ENCODE peak calls at places on chromosomes 2 and 18, in six cellular contexts. T is GM23248, G is hepatocyte, U is HCT116, M is GM23338, O is PC-3. L is an unnamed sample. For H3K9me2, the result is how much of the 10 kb centered on the place peaks cover.

GRCh38 chr2:18630101-18630500 is 40.7 kb upstream of the NT5C1B start:
- DNase-seq in O (peak), U (no peak), M (no peak), G (no peak), T (peak), L (no peak)

GRCh38 chr2:100606740-100607343 is 44.0 kb downstream of the PDCL3 start:
- DNase-seq in M (peak), G (peak), T (peak), O (peak), U (peak), L (peak)

GRCh38 chr2:239006886-239007285 is 159.0 kb downstream of the TWIST2 start:
- DNase-seq in G (peak), M (no peak), T (peak), U (no peak), O (peak), L (peak)

GRCh38 chr2:217943379-217944321 is 59.1 kb downstream of the TNS1 start:
- DNase-seq in T (peak), U (peak), M (peak), G (peak), O (no peak), L (peak)

GRCh38 chr2:236642584-236643291 is 73.1 kb downstream of the ACKR3 start:
- DNase-seq in U (no peak), M (peak), O (peak), G (peak), T (peak), L (peak)

GRCh38 chr2:150327546-150328495 is 159.6 kb downstream of the RND3 start:
- DNase-seq in O (no peak), G (no peak), U (no peak), T (no peak), M (peak), L (no peak)

GRCh38 chr2:235514627-235515363 is 21.0 kb downstream of the AGAP1 start:
- DNase-seq in O (no peak), U (no peak), M (peak), G (peak), T (no peak), L (no peak)

GRCh38 chr2:217977840-217978535 is 24.8 kb downstream of the TNS1 start:
- DNase-seq in U (no peak), G (no peak), M (no peak), O (no peak), T (no peak), L (no peak)

GRCh38 chr2:215439980-215440512 is 4.2 kb upstream of the FN1 start:
- DNase-seq in T (no peak), O (no peak), M (no peak), G (peak), U (no peak), L (no peak)

GRCh38 chr2:11505652-11506610 is 27.9 kb upstream of the GREB1 start:
- DNase-seq in O (peak), G (peak), M (no peak), T (no peak), U (peak), L (peak)

GRCh38 chr2:195612515-195613495 is 44.2 kb upstream of the SLC39A10 start:
- DNase-seq in U (no peak), O (peak), M (peak), G (peak), T (peak), L (peak)

GRCh38 chr2:159807183-159808037 is 9.4 kb upstream of the CD302 start:
- DNase-seq in G (peak), O (peak), M (peak), U (peak), T (peak), L (peak)

GRCh38 chr2:236859896-236860295 is 225.8 kb upstream of the COPS8 start:
- DNase-seq in O (no peak), M (peak), U (no peak), G (no peak), T (no peak), L (no peak)

GRCh38 chr2:241769819-241770184 is 6.8 kb upstream of the GAL3ST2 start:
- DNase-seq in U (no peak), O (no peak), G (no peak), M (no peak), T (no peak), L (no peak)

GRCh38 chr18:38487521-38487920 is 921.9 kb upstream of the CELF4 start:
- DNase-seq in G (no peak), M (peak), O (no peak), U (no peak), T (no peak), L (no peak)

GRCh38 chr2:83103602-83104001 is 1355.5 kb downstream of the SUCLG1 start:
- DNase-seq in U (no peak), M (no peak), G (no peak), O (peak), T (peak), L (no peak)

GRCh38 chr18:58400337-58400885 is 228.5 kb downstream of the ALPK2 start:
- DNase-seq in T (peak), O (no peak), M (no peak), G (peak), U (no peak), L (no peak)

GRCh38 chr2:167264380-167264779 is 376.1 kb downstream of the XIRP2 start:
- DNase-seq in T (peak), O (peak), M (peak), G (no peak), U (no peak), L (no peak)

GRCh38 chr2:239370403-239370802 is 30.4 kb downstream of the HDAC4 start:
- DNase-seq in M (no peak), G (no peak), T (no peak), O (no peak), U (no peak), L (no peak)

GRCh38 chr18:24878289-24878688 is 417.9 kb downstream of the HRH4 start:
- DNase-seq in M (peak), G (peak), O (peak), T (peak), U (no peak), L (no peak)

GRCh38 chr2:37892436-37893114 is 32.5 kb upstream of the RMDN2 start:
- DNase-seq in M (no peak), T (no peak), U (no peak), O (no peak), G (no peak), L (no peak)

GRCh38 chr2:212580117-212580516 is 41.5 kb upstream of the ERBB4 start:
- DNase-seq in M (no peak), U (no peak), G (no peak), O (no peak), T (peak), L (no peak)
- TF ChIP-seq EZH2 in M (no peak), U (no peak), G (no peak), O (no peak), T (no peak), L (no peak)

GRCh38 chr2:213122730-213123129 is 28.7 kb downstream of the IKZF2 start:
- DNase-seq in M (no peak), T (no peak), G (no peak), O (peak), U (no peak), L (no peak)
- H2AFZ ChIP-seq in M (no peak), T (no peak), G (no peak), O (peak), U (no peak), L (no peak)

GRCh38 chr2:72755647-72756423 is 70.0 kb downstream of the EXOC6B start:
- DNase-seq in G (peak), M (no peak), O (no peak), U (no peak), T (peak), L (no peak)

GRCh38 chr2:72747344-72747743 is 78.5 kb downstream of the EXOC6B start:
- DNase-seq in U (no peak), T (no peak), M (no peak), G (no peak), O (no peak), L (no peak)

GRCh38 chr2:72750466-72750865 is 75.4 kb downstream of the EXOC6B start:
- DNase-seq in G (no peak), O (no peak), M (no peak), T (no peak), U (no peak), L (no peak)

GRCh38 chr2:72754628-72755320 is 71.1 kb downstream of the EXOC6B start:
- DNase-seq in M (no peak), O (no peak), U (no peak), G (no peak), T (no peak), L (no peak)

DNA sequence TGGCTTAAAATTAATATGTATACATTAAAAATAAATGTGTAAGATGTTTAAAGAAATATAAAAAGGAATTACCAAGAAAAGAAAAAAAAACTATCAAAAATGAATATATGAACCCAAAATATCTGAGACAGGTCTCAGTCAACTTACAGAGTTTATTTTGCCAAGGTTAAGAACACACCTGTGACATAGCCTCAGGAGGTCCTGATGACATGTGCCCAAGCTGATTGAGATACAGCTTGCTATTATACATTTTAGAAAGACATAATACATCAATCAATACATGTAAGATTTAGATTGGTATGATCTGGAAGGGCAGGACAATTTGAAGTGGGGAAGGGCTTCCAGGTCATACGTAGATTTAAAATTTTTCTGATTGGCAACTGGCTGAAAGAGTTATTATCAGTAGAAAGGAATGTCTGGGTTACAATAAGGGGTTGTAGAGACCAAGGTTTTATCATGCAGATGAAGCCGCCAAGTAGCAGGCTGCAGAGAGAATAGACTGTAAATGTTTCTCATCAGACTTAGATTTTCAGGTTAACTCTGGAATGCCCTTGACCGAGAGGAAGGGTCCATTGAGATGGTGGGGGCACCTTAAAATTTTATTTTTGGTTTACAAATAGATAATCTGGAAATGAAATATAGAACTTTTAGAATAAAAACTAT is 74.7 kb downstream of the EXOC6B start:
- DNase-seq in T (no peak), M (peak), U (no peak), G (no peak), O (no peak), L (no peak)
- H3K9me2 ChIP-seq in T (under half), M (under half), U (under half), G (under half), O (under half), L (under half)

DNA sequence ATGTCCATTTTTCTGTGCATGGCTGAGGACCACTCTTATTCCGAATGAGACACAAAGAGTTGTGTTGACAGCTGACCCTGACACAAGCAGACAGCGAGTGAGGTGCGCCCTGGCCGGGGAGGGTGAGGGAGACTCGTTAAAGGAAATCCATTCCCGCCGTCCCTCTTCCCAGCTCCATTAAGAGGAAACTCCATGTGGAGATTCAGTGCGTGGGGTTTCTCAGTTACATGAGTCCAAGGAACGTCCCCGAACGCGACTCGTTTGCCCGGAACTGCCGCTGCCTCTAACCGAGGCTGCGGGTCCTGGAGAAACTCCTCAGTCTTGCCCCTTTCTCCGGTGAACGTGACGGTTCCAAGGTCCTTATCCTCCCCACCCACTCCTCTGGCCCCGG is 1.0 kb downstream of the GREB1L start:
- DNase-seq in T (peak), U (no peak), G (peak), M (peak), O (peak), L (no peak)
- TF ChIP-seq EZH2 in T (no peak), U (no peak), G (no peak), M (no peak), O (no peak), L (no peak)

GRCh38 chr2:155965415-155966070 is 367.0 kb downstream of the NR4A2 start:
- DNase-seq in T (no peak), G (no peak), M (peak), U (no peak), O (peak), L (no peak)
- H2AFZ ChIP-seq in T (no peak), G (no peak), M (no peak), U (no peak), O (no peak), L (no peak)

GRCh38 chr2:148602918-148603561 is 41.5 kb upstream of the EPC2 start:
- DNase-seq in U (no peak), O (no peak), T (no peak), M (no peak), G (no peak), L (no peak)
- H3K9me2 ChIP-seq in U (under half), O (under half), T (under half), M (under half), G (under half), L (under half)

DNA sequence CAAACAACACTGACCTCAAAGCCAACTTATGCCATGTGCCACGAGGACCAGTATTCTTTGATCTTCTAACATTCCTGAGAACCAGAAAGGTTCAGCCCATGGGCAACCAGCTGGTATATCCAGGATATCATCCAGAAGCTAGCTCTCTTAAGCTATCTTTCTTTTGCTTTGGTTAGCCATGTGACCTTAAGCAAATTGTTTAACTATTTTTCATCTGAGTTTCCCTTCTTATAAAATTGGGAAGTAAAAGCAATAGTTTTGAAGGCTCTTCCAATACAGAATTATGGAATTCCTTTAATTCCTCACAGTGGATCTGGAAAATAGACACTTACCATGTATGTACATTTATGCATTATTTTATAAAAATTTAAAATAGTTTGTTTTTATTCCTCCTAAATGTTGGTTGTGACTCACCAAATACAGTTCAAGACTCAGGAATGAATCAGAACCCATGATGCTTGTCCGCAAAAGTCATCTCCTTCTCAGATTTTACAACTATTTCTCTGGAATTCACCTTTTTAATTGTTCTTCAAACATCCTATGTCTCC is 435.7 kb downstream of the ZEB2 start:
- DNase-seq in G (no peak), T (peak), M (no peak), U (no peak), O (peak), L (no peak)
- TF ChIP-seq EZH2 in G (no peak), T (no peak), M (no peak), U (no peak), O (no peak), L (no peak)

GRCh38 chr2:168424112-168424951 is 31.7 kb upstream of the CERS6 start:
- DNase-seq in M (no peak), G (no peak), U (no peak), T (no peak), O (no peak), L (no peak)
- H2AFZ ChIP-seq in M (peak), G (no peak), U (no peak), T (peak), O (no peak), L (no peak)

DNA sequence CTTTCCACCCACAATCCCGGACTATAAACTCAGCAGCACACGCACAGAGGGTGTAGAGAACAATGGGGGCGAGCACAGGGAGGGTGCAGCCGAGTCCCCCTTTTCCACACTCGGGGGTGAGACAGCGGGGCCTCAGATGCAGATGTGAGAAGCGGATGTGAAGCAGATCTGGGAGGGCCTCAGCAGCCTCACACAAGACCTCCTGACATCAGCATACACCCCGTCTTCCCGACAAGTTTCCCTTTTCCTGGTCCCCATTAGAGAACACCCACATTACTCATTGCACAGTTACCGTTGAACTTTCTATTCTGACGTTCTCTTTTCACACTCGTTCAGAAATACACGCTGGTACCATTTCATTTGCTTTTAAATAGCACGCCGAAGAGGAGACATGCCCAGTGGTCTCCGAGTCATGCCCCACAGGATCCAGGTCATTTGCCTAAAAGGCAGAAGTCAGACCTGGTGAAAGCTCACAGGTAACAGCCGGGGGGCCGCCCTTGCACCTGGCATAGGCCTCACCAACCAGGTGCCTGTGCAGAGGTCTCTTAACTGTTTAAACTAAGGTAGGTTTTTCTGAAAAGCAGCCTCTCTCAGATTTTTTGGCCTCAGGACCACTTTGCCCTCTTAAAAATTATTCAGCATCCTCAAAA is 129.5 kb upstream of the ID2 start:
- DNase-seq in U (no peak), T (no peak), G (no peak), O (no peak), M (no peak), L (no peak)
- H3K9me2 ChIP-seq in U (under half), T (under half), G (under half), O (under half), M (under half), L (under half)

GRCh38 chr2:28162538-28162937 is 230.1 kb upstream of the FOSL2 start:
- DNase-seq in O (no peak), G (no peak), T (no peak), U (no peak), M (no peak), L (no peak)

GRCh38 chr2:28163028-28163427 is 229.6 kb upstream of the FOSL2 start:
- DNase-seq in O (no peak), U (no peak), M (no peak), G (no peak), T (no peak), L (no peak)

GRCh38 chr2:28165087-28165652 is 227.5 kb upstream of the FOSL2 start:
- DNase-seq in O (no peak), M (no peak), G (no peak), T (no peak), U (no peak), L (no peak)

GRCh38 chr2:28163627-28164279 is 228.9 kb upstream of the FOSL2 start:
- DNase-seq in U (no peak), G (no peak), M (no peak), O (no peak), T (no peak), L (no peak)

GRCh38 chr2:28164280-28164801 is 228.3 kb upstream of the FOSL2 start:
- DNase-seq in T (no peak), M (no peak), O (no peak), U (no peak), G (peak), L (no peak)
- TF ChIP-seq EZH2 in T (no peak), M (no peak), O (no peak), U (no peak), G (no peak), L (no peak)